ENCODE peak calls at places on chromosomes 3 and 15, in nine cellular contexts. M is coronary artery; Y is naive thymus-derived CD4-positive, alpha-beta T cell; B is astrocyte; S is ascending aorta; U is tibial artery; F is IMR-90; P is AG04450; V is thyroid gland. X is an unnamed sample.

GRCh38 chr3:9183011-9183410 is 66.4 kb downstream of the SRGAP3 start:
- DNase-seq in P (no peak), S (no peak), B (no peak), Y (no peak), M (no peak), U (no peak), F (no peak), V (no peak), X (no peak)

GRCh38 chr15:90851114-90851513 is 17.3 kb upstream of the FURIN start:
- DNase-seq in B (no peak), P (no peak), Y (no peak), S (no peak), U (no peak), F (peak), M (no peak), V (no peak), X (no peak)

GRCh38 chr3:141227752-141228151 is 3.9 kb upstream of the PXYLP1 start:
- DNase-seq in V (no peak), P (peak), F (peak), U (no peak), B (peak), Y (no peak), M (no peak), S (no peak), X (peak)

GRCh38 chr3:77541203-77541922 is 501.5 kb downstream of the ROBO2 start:
- DNase-seq in F (no peak), V (no peak), P (no peak), S (no peak), B (no peak), U (no peak), Y (no peak), M (no peak), X (peak)

GRCh38 chr3:31066999-31067398 is 172.5 kb upstream of the GADL1 start:
- DNase-seq in S (peak), B (peak), V (no peak), U (peak), Y (no peak), F (peak), M (no peak), P (peak), X (peak)

GRCh38 chr3:145854486-145854885 is 306.5 kb downstream of the PLOD2 start:
- DNase-seq in V (no peak), M (no peak), S (no peak), Y (no peak), U (no peak), B (no peak), F (no peak), P (no peak), X (no peak)

GRCh38 chr3:57757642-57758297 is 1.7 kb downstream of the SLMAP start:
- DNase-seq in B (peak), V (peak), U (no peak), F (peak), M (no peak), P (no peak), Y (no peak), S (no peak), X (peak)

GRCh38 chr3:195546130-195546560 is 3.0 kb upstream of the PPP1R2 start:
- DNase-seq in M (peak), P (no peak), S (peak), V (peak), Y (no peak), F (peak), U (peak), B (peak), X (peak)

GRCh38 chr3:128079823-128080222 is 27.6 kb downstream of the SEC61A1 start:
- DNase-seq in P (no peak), V (peak), S (no peak), U (no peak), Y (no peak), B (no peak), F (no peak), M (peak), X (no peak)

GRCh38 chr3:104323226-104323625 is 1043.5 kb upstream of the ALCAM start:
- DNase-seq in B (no peak), Y (no peak), S (no peak), P (no peak), U (no peak), F (no peak), V (no peak), M (no peak), X (no peak)

GRCh38 chr15:39743611-39744010 is 39.0 kb downstream of the FSIP1 start:
- DNase-seq in P (no peak), M (no peak), S (no peak), F (no peak), U (no peak), Y (no peak), V (no peak), B (no peak), X (no peak)

GRCh38 chr15:91660174-91660649 is 193.3 kb upstream of the SLCO3A1 start:
- DNase-seq in B (no peak), V (no peak), M (no peak), Y (no peak), P (no peak), F (no peak), U (no peak), S (no peak), X (no peak)

GRCh38 chr15:36313881-36314280 is 265.5 kb upstream of the CDIN1 start:
- DNase-seq in Y (no peak), F (no peak), B (no peak), S (no peak), U (no peak), M (no peak), P (no peak), V (no peak), X (no peak)

GRCh38 chr3:131221731-131222130 is 159.8 kb upstream of the NUDT16 start:
- DNase-seq in S (no peak), V (no peak), P (peak), M (no peak), B (peak), Y (no peak), F (peak), U (no peak), X (peak)

GRCh38 chr15:61070111-61070901 is 158.8 kb downstream of the RORA start:
- DNase-seq in P (no peak), U (no peak), F (no peak), S (no peak), B (no peak), M (no peak), V (no peak), Y (no peak), X (no peak)

GRCh38 chr15:89971592-89971997 is 29.5 kb upstream of the ZNF710 start:
- DNase-seq in S (no peak), F (peak), Y (no peak), M (no peak), B (peak), U (no peak), V (peak), P (no peak), X (peak)

GRCh38 chr3:172040976-172041963 is 1.9 kb downstream of the FNDC3B start:
- DNase-seq in S (no peak), B (peak), P (no peak), V (peak), U (peak), Y (no peak), F (peak), M (no peak), X (no peak)

GRCh38 chr15:66809664-66810063 is 107.6 kb downstream of the SMAD6 start:
- DNase-seq in B (no peak), P (no peak), V (no peak), F (no peak), S (no peak), U (no peak), M (no peak), Y (no peak), X (no peak)

GRCh38 chr3:77204788-77205187 is 164.9 kb downstream of the ROBO2 start:
- DNase-seq in B (no peak), S (no peak), M (no peak), F (no peak), U (no peak), Y (no peak), V (no peak), P (no peak), X (no peak)

GRCh38 chr15:82186748-82187415 is 75.7 kb downstream of the EFL1 start:
- DNase-seq in S (no peak), V (no peak), U (no peak), M (no peak), F (no peak), B (no peak), P (no peak), Y (no peak), X (no peak)

GRCh38 chr3:140143670-140144069 is 208.7 kb downstream of the CLSTN2 start:
- DNase-seq in V (no peak), P (no peak), F (no peak), U (no peak), S (no peak), Y (no peak), M (no peak), B (no peak), X (no peak)

GRCh38 chr3:76490064-76490463 is 549.8 kb upstream of the ROBO2 start:
- DNase-seq in M (no peak), U (no peak), S (no peak), P (no peak), B (no peak), Y (no peak), V (no peak), F (no peak), X (no peak)

GRCh38 chr15:44033894-44034293 is 161.2 kb downstream of the FRMD5 start:
- DNase-seq in F (peak), V (peak), S (peak), Y (no peak), B (peak), U (peak), P (no peak), M (no peak), X (no peak)

DNA sequence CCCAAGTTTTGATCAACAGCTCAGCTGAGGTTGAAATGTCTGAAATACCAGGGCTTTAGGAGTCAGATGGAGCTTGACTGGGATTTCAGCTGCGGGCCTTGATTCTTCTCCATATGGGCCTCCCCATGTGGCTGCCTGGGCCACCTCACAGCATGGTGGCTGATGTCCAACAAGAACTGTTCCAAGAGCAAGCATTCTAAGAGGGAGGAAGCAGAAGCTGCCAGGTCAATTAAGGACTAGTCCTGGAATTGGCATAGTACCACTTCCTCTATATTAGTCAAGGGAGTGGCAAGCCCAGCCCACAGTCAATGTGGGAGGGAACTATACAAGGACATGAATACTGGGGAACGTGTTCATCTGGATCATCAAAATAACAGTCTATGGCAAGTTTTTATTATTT is 181.7 kb upstream of the ANKRD28 start:
- DNase-seq in U (peak), M (no peak), F (no peak), Y (no peak), S (no peak), P (no peak), B (peak), V (no peak), X (peak)
- H3K27ac ChIP-seq in U (no peak), M (no peak), F (no peak), Y (no peak), S (no peak), P (no peak), B (no peak), V (no peak), X (no peak)

GRCh38 chr15:62925875-62926274 is 116.7 kb upstream of the TPM1 start:
- DNase-seq in U (no peak), M (no peak), V (no peak), F (no peak), Y (no peak), S (no peak), B (no peak), P (no peak), X (no peak)

GRCh38 chr15:62922514-62922913 is 120.0 kb upstream of the TPM1 start:
- DNase-seq in V (no peak), U (no peak), Y (no peak), F (no peak), S (no peak), P (no peak), M (no peak), B (no peak), X (no peak)

DNA sequence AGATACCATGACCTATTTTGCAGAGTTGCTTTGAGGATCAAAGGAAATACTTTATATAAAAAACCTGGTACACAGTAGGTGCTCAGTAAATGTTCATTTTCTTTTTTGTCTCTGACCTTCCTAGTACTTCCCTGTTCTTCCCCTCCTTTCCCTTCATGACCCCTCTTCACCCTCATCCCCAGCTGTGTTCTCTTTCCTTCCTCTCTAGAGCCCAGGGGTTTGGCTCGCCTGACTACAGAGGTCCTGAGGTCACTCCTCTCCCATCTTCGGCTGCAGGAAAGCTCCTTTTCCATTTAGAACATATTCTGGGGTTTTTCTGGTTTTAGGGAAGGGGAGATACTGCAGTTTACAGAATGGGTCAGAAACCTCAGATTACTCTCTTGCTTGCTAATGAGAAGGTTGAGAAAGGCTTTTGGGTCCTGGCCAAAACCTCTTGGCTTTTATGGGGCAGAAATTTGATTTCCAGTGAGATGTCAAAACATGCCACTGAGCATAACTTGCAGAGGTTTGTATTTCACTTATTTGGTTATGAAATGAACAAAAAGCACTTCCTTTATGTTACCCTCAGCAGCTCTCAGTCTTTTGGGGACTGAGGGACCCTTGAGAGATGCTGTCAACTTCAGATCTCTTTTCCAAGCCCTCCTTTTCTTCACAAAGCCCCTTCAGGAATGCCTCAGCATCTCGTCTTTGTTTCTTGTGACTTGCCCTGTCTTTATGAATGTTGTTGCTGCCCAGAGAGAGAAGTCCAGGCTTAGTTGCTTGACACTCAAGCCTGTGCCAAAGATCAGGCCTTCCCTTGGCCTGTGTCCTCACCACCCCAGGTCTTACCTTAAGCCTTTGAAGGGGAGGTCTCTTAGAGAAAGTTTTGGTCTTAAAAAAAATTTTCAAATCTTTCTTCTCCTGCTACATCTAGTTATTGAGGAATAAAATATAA is 121.7 kb upstream of the TPM1 start:
- DNase-seq in V (no peak), U (peak), F (peak), Y (no peak), M (no peak), B (peak), S (no peak), P (no peak), X (no peak)
- H3K27ac ChIP-seq in V (no peak), U (peak), F (peak), Y (no peak), M (peak), B (no peak), S (peak), P (no peak), X (no peak)

DNA sequence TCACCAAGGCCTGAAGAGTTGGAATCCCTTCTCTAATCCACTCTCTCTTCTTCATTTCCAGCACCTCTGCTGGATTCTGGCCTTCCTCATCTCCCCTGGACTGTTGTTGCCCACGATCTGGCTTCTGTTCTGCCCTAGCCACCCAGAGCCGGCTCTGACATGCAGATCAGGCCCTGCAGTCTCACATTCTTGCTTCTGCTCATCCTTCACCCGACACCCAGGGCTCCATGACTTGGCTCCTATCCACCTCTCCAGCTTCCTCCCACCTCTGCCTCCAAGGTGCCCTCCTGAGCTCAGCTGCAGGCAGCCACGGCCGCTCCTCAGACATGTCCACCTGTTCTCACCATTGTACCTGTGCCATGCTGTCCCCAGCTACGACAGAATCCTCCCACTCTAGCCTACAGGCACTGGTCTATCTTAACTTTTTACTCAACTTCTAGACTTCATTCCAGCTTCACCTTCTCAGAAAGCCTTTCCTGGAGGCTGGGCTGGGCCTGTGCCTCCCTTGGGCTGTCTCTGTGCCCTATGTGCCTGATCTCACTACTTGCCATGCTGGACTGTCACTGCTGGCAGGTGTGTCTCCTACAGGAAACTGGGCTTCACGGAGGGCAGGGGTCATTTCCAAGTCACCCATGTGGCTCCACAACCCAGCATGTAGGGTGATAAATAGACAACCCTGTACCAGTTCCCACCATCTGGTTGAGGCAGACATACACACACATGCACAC is 16.0 kb upstream of the TBC1D21 start:
- DNase-seq in B (no peak), Y (no peak), M (peak), F (no peak), S (no peak), P (no peak), V (no peak), U (no peak), X (no peak)
- H3K27ac ChIP-seq in B (no peak), Y (no peak), M (no peak), F (no peak), S (no peak), P (no peak), V (no peak), U (no peak), X (no peak)

DNA sequence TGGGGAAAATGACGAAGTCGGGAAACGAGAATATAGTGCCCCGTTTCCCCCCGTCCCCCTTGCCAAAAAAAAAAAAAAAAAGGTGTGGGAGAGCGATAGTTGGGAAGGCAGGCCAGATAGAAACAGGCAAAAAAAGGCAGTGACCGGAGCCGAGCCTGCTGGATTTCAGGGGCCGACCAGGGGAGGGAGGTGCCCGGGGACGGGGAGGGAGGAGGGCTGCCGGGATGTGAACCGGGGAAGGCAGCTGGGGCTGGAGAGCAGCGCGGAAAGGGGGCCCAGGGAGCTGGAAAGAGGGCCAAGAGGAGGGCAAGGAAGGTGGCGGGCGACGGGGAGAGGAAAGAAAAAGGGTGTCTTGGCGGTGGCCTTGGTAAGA is 831 bp downstream of the LRRN1 start:
- DNase-seq in S (no peak), V (peak), F (no peak), B (no peak), P (no peak), Y (no peak), M (no peak), U (no peak), X (no peak)
- H3K27ac ChIP-seq in S (peak), V (peak), F (no peak), B (no peak), P (no peak), Y (no peak), M (no peak), U (peak), X (no peak)

DNA sequence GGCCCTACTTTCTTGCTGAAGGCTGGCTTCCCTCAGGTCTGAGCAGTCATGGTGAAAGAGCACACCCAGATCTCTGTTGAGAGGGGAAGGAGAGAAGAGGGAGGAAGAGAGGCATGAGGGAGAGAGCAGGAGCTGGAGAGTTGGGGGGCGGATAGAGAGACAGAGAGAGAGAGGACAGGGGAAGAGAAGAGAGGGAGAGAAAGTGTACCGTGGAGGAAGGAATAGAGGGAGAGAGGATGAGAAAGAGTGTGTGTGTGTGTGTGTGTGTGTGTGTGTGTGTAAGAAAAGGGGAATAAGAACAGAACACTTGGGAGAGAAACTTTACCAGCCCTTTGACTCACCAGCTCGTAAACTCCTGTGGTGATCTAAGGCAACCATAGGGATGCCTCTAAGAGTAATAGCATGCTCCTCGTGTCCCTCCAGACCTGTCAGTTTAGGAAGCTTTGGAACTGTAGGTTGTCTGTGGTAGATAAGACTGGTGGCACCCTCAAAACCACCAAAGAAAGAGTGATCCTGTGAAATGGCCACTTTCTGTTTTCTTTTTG is 18.1 kb downstream of the ZNF592 start:
- DNase-seq in Y (no peak), S (no peak), M (no peak), V (no peak), U (no peak), F (no peak), P (no peak), B (no peak), X (no peak)
- H3K27ac ChIP-seq in Y (no peak), S (no peak), M (no peak), V (no peak), U (no peak), F (no peak), P (no peak), B (no peak), X (no peak)